ENCODE peak calls at places on chromosomes 3 and 15, in seven cellular contexts. X is Panc1, L is tibial artery, V is uterus, Z is body of pancreas, Y is lower lobe of right lung, G is MM.1S. M is an unnamed sample. For H3K27me3, the result is how much of the 10 kb centered on the place peaks cover.

GRCh38 chr3:104886220-104886995 is 480.3 kb upstream of the ALCAM start:
- DNase-seq in X (no peak), L (no peak), V (no peak), Z (no peak), Y (no peak), G (no peak), M (no peak)

GRCh38 chr3:88195951-88196434 is 46.2 kb downstream of the C3orf38 start:
- DNase-seq in X (no peak), L (no peak), V (no peak), Z (no peak), Y (no peak), G (no peak), M (no peak)

GRCh38 chr3:115321396-115321795 is 174.3 kb upstream of the ZBTB20 start:
- DNase-seq in X (no peak), L (no peak), V (no peak), Z (no peak), Y (no peak), G (no peak), M (no peak)

GRCh38 chr3:44045476-44046275 is 196.0 kb upstream of the TOPAZ1 start:
- DNase-seq in X (no peak), L (no peak), V (no peak), Z (peak), Y (peak), G (peak), M (no peak)

GRCh38 chr15:39621210-39621609 is 40.3 kb downstream of the THBS1 start:
- DNase-seq in X (no peak), L (no peak), V (no peak), Z (no peak), Y (no peak), G (no peak), M (no peak)

GRCh38 chr3:138348950-138349739 is 766 bp downstream of the MRAS start:
- DNase-seq in X (no peak), L (peak), V (peak), Z (peak), Y (no peak), G (no peak), M (no peak)

GRCh38 chr15:84108725-84109124 is 126.8 kb upstream of the GOLGA6L4 start:
- DNase-seq in X (no peak), L (no peak), V (no peak), Z (no peak), Y (no peak), G (no peak), M (no peak)

GRCh38 chr15:68224546-68225250 is 4.8 kb downstream of the CLN6 start:
- DNase-seq in X (no peak), L (peak), V (no peak), Z (no peak), Y (no peak), G (peak), M (no peak)

GRCh38 chr15:81182031-81182745 is 14.5 kb upstream of the IL16 start:
- DNase-seq in X (no peak), L (no peak), V (no peak), Z (no peak), Y (no peak), G (no peak), M (no peak)

GRCh38 chr3:87634426-87634825 is 358.0 kb upstream of the POU1F1 start:
- DNase-seq in X (no peak), L (no peak), V (no peak), Z (no peak), Y (no peak), G (no peak), M (no peak)

GRCh38 chr15:39685999-39686613 is 96.5 kb downstream of the FSIP1 start:
- DNase-seq in X (peak), L (no peak), V (peak), Z (peak), Y (no peak), G (peak), M (peak)

GRCh38 chr15:31347067-31347975 is 20.7 kb downstream of the KLF13 start:
- DNase-seq in X (no peak), L (no peak), V (no peak), Z (no peak), Y (peak), G (no peak), M (peak)

GRCh38 chr15:76903251-76903681 is 1.9 kb downstream of the SCAPER start:
- DNase-seq in X (peak), L (no peak), V (no peak), Z (no peak), Y (no peak), G (peak), M (no peak)

GRCh38 chr15:90087454-90088154 is 14.7 kb downstream of the IDH2 start:
- DNase-seq in X (no peak), L (no peak), V (no peak), Z (peak), Y (no peak), G (no peak), M (no peak)

GRCh38 chr15:91821458-91821857 is 32.0 kb upstream of the SLCO3A1 start:
- DNase-seq in X (no peak), L (no peak), V (no peak), Z (no peak), Y (no peak), G (no peak), M (no peak)

GRCh38 chr3:159455741-159456181 is 532.9 kb upstream of the IL12A start:
- DNase-seq in X (no peak), L (no peak), V (no peak), Z (no peak), Y (no peak), G (no peak), M (no peak)

GRCh38 chr3:47910777-47911440 is 105.3 kb downstream of the MAP4 start:
- DNase-seq in X (peak), L (no peak), V (no peak), Z (no peak), Y (no peak), G (no peak), M (no peak)

GRCh38 chr15:51672100-51672731 is 9.1 kb upstream of the SCG3 start:
- DNase-seq in X (no peak), L (peak), V (no peak), Z (no peak), Y (no peak), G (no peak), M (no peak)

GRCh38 chr15:99121207-99121606 is 16.3 kb downstream of the SYNM start:
- DNase-seq in X (no peak), L (peak), V (no peak), Z (no peak), Y (peak), G (no peak), M (no peak)

GRCh38 chr15:99123706-99124451 is 19.0 kb downstream of the SYNM start:
- DNase-seq in X (no peak), L (peak), V (peak), Z (peak), Y (peak), G (peak), M (peak)

GRCh38 chr15:99121691-99122410 is 17.0 kb downstream of the SYNM start:
- DNase-seq in X (no peak), L (no peak), V (no peak), Z (no peak), Y (no peak), G (no peak), M (no peak)

GRCh38 chr15:99124641-99125040 is 19.8 kb downstream of the SYNM start:
- DNase-seq in X (no peak), L (peak), V (no peak), Z (no peak), Y (peak), G (no peak), M (no peak)

DNA sequence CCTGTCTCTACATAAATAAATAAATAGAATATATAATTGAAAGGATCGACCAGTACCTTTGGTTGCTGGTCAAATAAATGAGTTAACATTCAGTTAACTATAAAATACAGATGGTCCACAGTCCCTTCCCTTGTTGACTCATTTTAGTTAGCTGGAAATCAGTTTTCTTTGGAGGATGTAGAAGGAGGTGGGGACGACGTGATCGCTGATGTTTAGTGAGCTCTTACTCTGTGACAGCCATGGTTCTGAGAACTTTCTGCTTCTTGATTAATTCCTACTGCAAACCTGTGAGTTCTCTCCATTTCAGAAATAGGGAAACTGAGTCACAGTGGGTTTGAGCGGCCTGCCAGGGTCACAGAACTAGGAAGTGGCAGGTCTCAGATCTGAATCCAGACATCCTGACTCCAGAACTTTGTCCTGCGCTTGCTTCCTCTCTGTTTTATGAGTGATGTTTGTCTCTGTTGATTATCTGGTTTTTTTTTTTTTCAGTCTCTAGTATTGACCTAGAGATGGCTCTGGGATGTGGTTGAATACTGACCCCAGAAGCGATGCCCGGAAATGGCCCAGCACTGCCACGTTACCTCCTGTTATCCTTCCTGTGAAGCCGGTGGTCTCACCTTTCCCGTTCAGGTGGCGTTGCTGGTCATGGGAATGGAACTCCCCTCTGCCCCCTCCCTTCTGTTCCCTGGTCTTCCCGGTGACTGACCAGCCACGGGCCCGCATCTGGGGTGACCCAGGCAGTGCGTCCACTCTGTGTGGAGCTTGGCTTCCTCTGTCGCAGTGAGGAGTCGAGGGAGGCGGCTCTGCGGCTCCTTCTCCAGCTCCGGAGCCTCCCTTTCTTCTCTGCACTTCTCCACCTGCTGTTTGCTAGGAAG is 18.2 kb downstream of the SYNM start:
- DNase-seq in X (no peak), L (no peak), V (no peak), Z (no peak), Y (no peak), G (no peak), M (no peak)
- H3K4me3 ChIP-seq in X (peak), L (peak), V (peak), Z (no peak), Y (peak), G (no peak), M (no peak)

DNA sequence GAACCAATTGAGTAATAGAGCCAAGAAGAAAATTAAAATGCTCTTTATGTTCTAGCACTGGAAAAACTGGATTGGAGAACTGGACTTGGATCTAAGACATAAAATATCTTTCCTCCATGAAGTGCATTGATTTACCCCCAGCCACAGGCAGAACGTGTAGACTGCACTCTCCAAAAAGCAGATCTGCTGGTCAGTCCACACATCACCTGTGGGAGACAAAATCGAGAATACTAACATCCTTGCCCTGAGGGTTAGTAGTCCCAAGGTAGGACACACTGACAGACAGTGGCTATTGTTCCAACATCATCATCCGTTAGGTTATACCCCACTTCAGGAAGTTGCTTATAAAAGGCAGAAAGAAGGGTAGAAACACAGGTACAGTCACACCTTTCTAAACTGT is 257.1 kb upstream of the STT3B start:
- DNase-seq in X (no peak), L (no peak), V (no peak), Z (no peak), Y (no peak), G (no peak), M (no peak)
- H3K27ac ChIP-seq in X (no peak), L (peak), V (peak), Z (peak), Y (peak), G (no peak), M (no peak)

DNA sequence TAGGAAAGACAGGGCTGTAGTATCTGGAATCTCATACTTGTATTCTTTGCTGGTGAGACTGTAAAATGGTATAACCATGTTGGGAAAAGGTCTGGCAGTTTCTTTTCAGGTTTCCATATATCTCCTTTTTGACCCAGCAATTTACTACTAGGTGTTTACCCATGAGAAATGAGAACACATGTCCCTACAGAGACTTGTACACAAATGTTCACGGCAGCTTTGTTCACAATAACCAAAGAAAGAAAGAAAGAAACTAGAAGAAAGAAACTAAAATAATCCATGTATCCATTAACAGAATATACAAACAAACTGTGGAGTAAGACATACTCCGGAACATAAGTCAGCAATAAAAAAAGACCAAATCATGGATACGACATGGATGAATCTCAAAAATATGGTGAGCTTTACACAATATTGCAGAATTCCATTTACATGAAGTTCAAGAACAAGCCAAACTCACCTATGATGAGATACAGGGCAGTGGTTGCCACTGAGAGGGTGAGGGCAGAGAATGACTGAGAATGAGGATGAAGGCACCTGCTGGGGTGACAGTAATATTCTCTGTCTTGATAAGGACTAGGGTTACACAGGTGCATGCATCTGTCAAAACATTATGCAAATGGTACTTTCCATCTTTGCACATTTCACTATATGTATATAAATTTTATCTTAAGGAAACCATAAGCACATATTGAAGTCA is 2.7 kb downstream of the RFTN1 start:
- DNase-seq in X (no peak), L (no peak), V (no peak), Z (no peak), Y (no peak), G (no peak), M (no peak)
- H3K27me3 ChIP-seq in X (under half), L (under half), V (under half), Z (under half), Y (under half), G (under half), M (under half)

GRCh38 chr3:53493997-53494791 is at the start of gene CACNA1D:
- DNase-seq in X (no peak), L (no peak), V (peak), Z (peak), Y (peak), G (peak), M (peak)
- H3K4me3 ChIP-seq in X (peak), L (peak), V (peak), Z (peak), Y (peak), G (peak), M (peak)

GRCh38 chr3:38534180-38534579 is 38.0 kb downstream of the EXOG start:
- DNase-seq in X (no peak), L (no peak), V (no peak), Z (no peak), Y (no peak), G (no peak), M (no peak)
- H3K27ac ChIP-seq in X (no peak), L (no peak), V (no peak), Z (no peak), Y (no peak), G (no peak), M (no peak)

DNA sequence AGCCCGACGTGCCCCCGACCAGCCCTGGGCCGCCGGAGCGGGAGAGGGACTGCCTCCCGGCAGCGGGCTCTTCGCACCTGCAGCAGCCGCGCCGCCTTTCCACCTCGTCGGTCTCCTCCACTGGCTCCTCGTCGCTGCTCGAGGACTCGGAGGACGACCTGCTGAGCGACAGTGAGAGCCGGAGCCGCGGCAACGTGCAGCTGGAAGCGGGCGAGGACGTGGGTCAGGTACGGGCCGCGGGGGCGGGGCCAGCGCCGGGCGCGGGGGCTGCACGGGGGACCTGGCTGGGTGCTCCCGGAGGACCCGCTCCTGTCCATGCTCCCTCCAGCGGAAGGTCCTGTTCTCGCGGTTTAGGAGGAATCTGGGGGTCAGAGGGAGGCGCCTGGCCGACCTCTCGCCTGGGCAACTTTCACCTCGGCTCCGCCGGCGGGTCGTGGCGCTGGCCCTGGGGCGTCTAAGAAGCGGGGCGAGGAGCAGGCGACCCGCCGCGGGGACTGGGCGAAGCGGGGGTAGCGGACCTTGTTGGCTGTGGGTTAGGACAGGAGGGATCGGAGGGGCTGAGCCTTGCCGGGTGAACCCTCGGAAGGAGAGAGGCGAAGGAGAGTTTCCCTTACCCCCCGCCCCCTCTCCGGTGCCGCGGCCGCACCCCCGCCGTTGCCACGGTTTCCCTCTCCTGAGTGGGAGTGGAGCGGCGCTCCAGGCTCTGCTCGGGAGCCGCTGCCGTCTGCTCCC is 682 bp downstream of the ITPKA start:
- DNase-seq in X (no peak), L (no peak), V (no peak), Z (peak), Y (peak), G (peak), M (peak)
- H3K27me3 ChIP-seq in X (under half), L (under half), V (under half), Z (under half), Y (half or more), G (under half), M (under half)

DNA sequence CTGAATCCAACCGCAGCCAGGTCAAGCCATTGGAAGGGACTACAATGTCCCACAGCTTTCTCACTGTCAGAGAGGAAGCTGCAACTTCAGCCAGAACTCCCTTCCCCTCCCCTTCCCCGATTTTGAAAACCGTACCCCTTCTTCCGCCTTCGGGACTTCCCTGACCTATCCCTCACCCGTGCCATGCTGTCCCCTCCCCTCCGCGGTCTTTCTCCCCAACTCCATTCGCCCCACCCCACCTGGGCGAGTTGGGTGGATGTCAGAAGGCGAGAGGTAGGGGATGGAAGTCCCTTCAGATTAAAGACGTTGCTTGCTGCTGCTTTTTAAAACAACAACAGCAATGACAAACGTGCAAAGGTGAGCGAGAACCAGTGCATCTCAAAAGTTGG is 723 bp downstream of the CPNE4 start:
- DNase-seq in X (no peak), L (no peak), V (no peak), Z (no peak), Y (no peak), G (no peak), M (no peak)
- H3K4me3 ChIP-seq in X (peak), L (peak), V (no peak), Z (no peak), Y (peak), G (peak), M (no peak)

GRCh38 chr15:70870066-70870465 is 16.1 kb upstream of the LARP6 start:
- DNase-seq in X (no peak), L (no peak), V (no peak), Z (no peak), Y (no peak), G (peak), M (no peak)
- H3K27ac ChIP-seq in X (no peak), L (no peak), V (peak), Z (no peak), Y (no peak), G (no peak), M (no peak)

M was measured in small intestine.